ENCODE peak calls at places on chromosomes 2 and 18, in eight cellular contexts. V is IMR-90, C is fibroblast of lung, K is lung, I is brain microvascular endothelial cell, X is choroid plexus epithelial cell, D is left ventricle myocardium inferior, W is AG04450. S is an unnamed sample.

GRCh38 chr2:174777334-174777733 is 13.1 kb upstream of the CHRNA1 start:
- DNase-seq in X (no peak), W (no peak), I (no peak), C (no peak), D (no peak), V (peak), K (no peak), S (no peak)

GRCh38 chr2:134337617-134338016 is 83.7 kb downstream of the MGAT5 start:
- DNase-seq in W (no peak), D (no peak), C (no peak), V (no peak), X (no peak), K (no peak), I (no peak), S (no peak)

GRCh38 chr2:234334146-234334545 is 162.7 kb downstream of the ARL4C start:
- DNase-seq in K (no peak), V (no peak), X (peak), C (no peak), I (peak), D (no peak), W (no peak), S (no peak)

GRCh38 chr18:13726972-13727331 is 479 bp downstream of the RNMT start:
- DNase-seq in V (peak), C (peak), D (peak), K (no peak), X (peak), W (no peak), I (peak), S (no peak)

GRCh38 chr2:224910535-224910934 is 131.7 kb downstream of the DOCK10 start:
- DNase-seq in K (no peak), V (peak), I (peak), D (no peak), X (peak), W (no peak), C (peak), S (no peak)

GRCh38 chr2:3127710-3128109 is 249.9 kb downstream of the EIPR1 start:
- DNase-seq in K (no peak), D (no peak), V (no peak), C (no peak), W (no peak), X (no peak), I (no peak), S (no peak)

GRCh38 chr2:72603481-72603880 is 222.4 kb downstream of the EXOC6B start:
- DNase-seq in W (no peak), X (peak), D (no peak), K (no peak), C (peak), V (peak), I (no peak), S (no peak)

GRCh38 chr18:12597775-12598174 is 60.1 kb downstream of the SPIRE1 start:
- DNase-seq in D (peak), W (peak), X (peak), C (peak), I (peak), K (peak), V (peak), S (peak)

GRCh38 chr2:55010915-55011314 is 39.3 kb downstream of the RTN4 start:
- DNase-seq in W (no peak), X (peak), K (peak), I (no peak), V (peak), C (peak), D (no peak), S (no peak)

GRCh38 chr18:28690836-28691835 is 514.2 kb upstream of the CDH2 start:
- DNase-seq in C (peak), D (no peak), X (peak), I (no peak), K (no peak), W (no peak), V (no peak), S (no peak)

GRCh38 chr2:179622122-179622521 is 239.3 kb downstream of the ZNF385B start:
- DNase-seq in V (peak), C (peak), K (no peak), X (no peak), I (no peak), W (no peak), D (no peak), S (no peak)

GRCh38 chr2:38835990-38836389 is 39.7 kb downstream of the DHX57 start:
- DNase-seq in I (no peak), X (no peak), V (no peak), W (no peak), C (no peak), K (no peak), D (no peak), S (no peak)

GRCh38 chr2:27501042-27501441 is 4.4 kb downstream of the GCKR start:
- DNase-seq in X (no peak), V (no peak), K (no peak), W (no peak), I (no peak), C (no peak), D (no peak), S (no peak)

GRCh38 chr2:62197609-62198236 is 1.8 kb downstream of the B3GNT2 start:
- DNase-seq in W (no peak), I (no peak), K (peak), D (peak), X (no peak), C (no peak), V (no peak), S (no peak)
- TF ChIP-seq CTCF in W (no peak), I (no peak), K (no peak), D (no peak), X (no peak), C (no peak), V (no peak), S (no peak)

DNA sequence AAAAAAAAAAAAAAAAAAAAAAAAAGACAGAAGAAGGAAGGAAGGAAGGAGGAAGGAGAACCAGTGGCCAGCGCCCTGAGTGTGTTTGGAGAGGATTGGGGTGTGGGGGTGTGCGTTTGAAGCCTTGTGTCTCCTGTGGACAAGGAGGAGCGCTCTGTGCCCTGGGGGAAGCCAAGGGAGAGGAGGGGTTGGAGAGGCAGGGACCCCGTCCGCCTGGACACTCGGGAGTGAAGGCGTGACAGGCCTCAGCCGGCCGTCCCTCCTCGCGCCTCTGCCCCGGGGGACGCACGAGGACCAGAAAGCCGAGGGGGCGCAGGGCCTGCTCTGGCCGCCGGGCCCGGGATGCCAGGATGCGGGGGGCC is 44.9 kb downstream of the SERTAD2 start:
- DNase-seq in I (no peak), W (no peak), K (no peak), V (no peak), D (peak), X (no peak), C (no peak), S (no peak)
- H3K4me3 ChIP-seq in I (peak), W (peak), K (peak), V (peak), D (peak), X (peak), C (peak), S (peak)

GRCh38 chr2:159936471-159936870 is 125.9 kb downstream of the PLA2R1 start:
- DNase-seq in X (no peak), V (no peak), I (no peak), W (no peak), C (no peak), D (no peak), K (no peak), S (no peak)

GRCh38 chr2:159938375-159938774 is 124.0 kb downstream of the PLA2R1 start:
- DNase-seq in D (no peak), V (no peak), K (no peak), W (no peak), X (no peak), C (no peak), I (no peak), S (no peak)

GRCh38 chr2:159942149-159942548 is 120.3 kb downstream of the PLA2R1 start:
- DNase-seq in K (no peak), D (no peak), C (no peak), V (no peak), W (no peak), I (no peak), X (peak), S (no peak)

GRCh38 chr2:159941729-159942128 is 120.7 kb downstream of the PLA2R1 start:
- DNase-seq in V (no peak), X (no peak), K (no peak), C (no peak), D (no peak), I (no peak), W (no peak), S (no peak)

DNA sequence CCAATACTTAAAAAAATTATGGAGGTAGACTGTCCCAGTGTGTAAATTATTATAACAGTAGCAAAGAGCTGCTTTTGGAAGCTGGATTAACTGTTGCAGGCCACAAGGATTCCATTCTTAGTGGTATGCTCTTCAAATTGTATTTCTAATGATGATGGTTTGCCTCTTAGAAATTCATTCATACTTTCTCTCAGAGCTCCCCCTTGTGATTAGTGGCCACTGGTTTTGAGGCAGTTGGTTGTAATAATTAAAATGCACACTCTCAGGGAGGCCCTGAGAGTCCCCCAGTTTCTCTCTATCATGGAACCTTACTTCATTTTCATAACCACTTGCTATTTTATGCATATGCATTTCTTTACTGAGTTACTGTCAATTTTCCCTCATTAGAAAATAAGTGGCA is 122.5 kb downstream of the PLA2R1 start:
- DNase-seq in C (peak), V (peak), D (no peak), K (no peak), I (no peak), X (peak), W (no peak), S (no peak)
- TF ChIP-seq CTCF in C (peak), V (peak), D (peak), K (no peak), I (peak), X (peak), W (peak), S (peak)

GRCh38 chr2:199988176-199988575 is 32.8 kb downstream of the MAIP1 start:
- DNase-seq in V (peak), K (no peak), X (peak), W (peak), C (peak), D (no peak), I (peak), S (no peak)
- H3K4me3 ChIP-seq in V (no peak), K (no peak), X (peak), W (no peak), C (no peak), D (peak), I (no peak), S (no peak)

GRCh38 chr18:1663879-1664705 is 759.4 kb downstream of the ADCYAP1 start:
- DNase-seq in K (peak), I (peak), D (peak), W (no peak), C (peak), X (peak), V (no peak), S (no peak)
- TF ChIP-seq CTCF in K (peak), I (peak), D (peak), W (no peak), C (no peak), X (peak), V (peak), S (peak)

GRCh38 chr2:19982268-19982667 is 7.6 kb downstream of the WDR35 start:
- DNase-seq in I (no peak), W (no peak), X (peak), V (peak), C (peak), D (no peak), K (no peak), S (no peak)

GRCh38 chr2:19979932-19980331 is 10.0 kb downstream of the WDR35 start:
- DNase-seq in I (no peak), W (no peak), K (no peak), X (no peak), C (no peak), D (no peak), V (no peak), S (no peak)
- H3K4me3 ChIP-seq in I (no peak), W (no peak), K (no peak), X (no peak), C (no peak), D (no peak), V (no peak), S (no peak)

GRCh38 chr2:168348076-168348475 is 100.7 kb upstream of the STK39 start:
- DNase-seq in D (no peak), V (peak), X (peak), I (peak), C (peak), K (no peak), W (peak), S (no peak)
- TF ChIP-seq CTCF in D (peak), V (peak), X (peak), I (peak), C (peak), K (no peak), W (peak), S (peak)

GRCh38 chr18:80178935-80179818 is 68.1 kb downstream of the PARD6G start:
- DNase-seq in D (no peak), W (no peak), X (no peak), K (no peak), I (no peak), V (no peak), C (no peak), S (no peak)
- H3K4me3 ChIP-seq in D (no peak), W (no peak), X (no peak), K (no peak), I (no peak), V (no peak), C (no peak), S (no peak)